ENCODE peak calls at places on chromosomes 2 and 18, in five cellular contexts. Z is neural progenitor cell, J is OCI-LY7, V is GM23248, N is PC-3. H is an unnamed sample.

GRCh38 chr18:11872479-11873136 is 21.4 kb downstream of the CHMP1B start:
- DNase-seq in Z (peak), N (peak), J (peak), V (peak), H (no peak)

GRCh38 chr2:215624423-215624829 is 188.6 kb upstream of the FN1 start:
- DNase-seq in J (no peak), N (peak), V (peak), Z (no peak), H (no peak)

GRCh38 chr18:23943104-23943503 is 71.5 kb upstream of the TTC39C start:
- DNase-seq in V (no peak), N (no peak), Z (no peak), J (no peak), H (peak)

GRCh38 chr2:148948865-148949264 is 73.8 kb downstream of the KIF5C start:
- DNase-seq in J (no peak), N (no peak), Z (no peak), V (no peak), H (no peak)

GRCh38 chr2:99648115-99648850 is 158.5 kb upstream of the REV1 start:
- DNase-seq in Z (no peak), V (peak), J (no peak), N (peak), H (no peak)

GRCh38 chr18:31049189-31049588 is 6.6 kb upstream of the DSC3 start:
- DNase-seq in Z (no peak), J (no peak), V (no peak), N (no peak), H (no peak)

GRCh38 chr2:169923977-169924376 is 96.7 kb downstream of the UBR3 start:
- DNase-seq in J (no peak), V (no peak), Z (no peak), N (no peak), H (no peak)

GRCh38 chr2:158994920-158995676 is 26.7 kb downstream of the TANC1 start:
- DNase-seq in V (no peak), J (no peak), Z (peak), N (no peak), H (peak)

GRCh38 chr2:41151746-41152145 is 699.9 kb upstream of the SLC8A1 start:
- DNase-seq in V (no peak), N (peak), Z (no peak), J (no peak), H (no peak)

GRCh38 chr2:25041928-25042320 is at the start of gene EFR3B:
- DNase-seq in V (peak), Z (peak), N (peak), J (peak), H (peak)

GRCh38 chr2:169716229-169716886 is 17.3 kb upstream of the KLHL23 start:
- DNase-seq in N (no peak), V (peak), J (no peak), Z (no peak), H (no peak)

GRCh38 chr2:51324028-51324427 is 292.1 kb upstream of the NRXN1 start:
- DNase-seq in N (no peak), V (no peak), J (no peak), Z (no peak), H (no peak)

GRCh38 chr2:28689764-28690163 is 61.9 kb upstream of the PPP1CB start:
- DNase-seq in N (no peak), Z (no peak), J (no peak), V (no peak), H (no peak)

GRCh38 chr2:200172944-200173481 is 133.5 kb upstream of the SPATS2L start:
- DNase-seq in N (peak), J (no peak), V (peak), Z (no peak), H (no peak)

GRCh38 chr2:20040489-20041172 is 10.8 kb downstream of the LAPTM4A start:
- DNase-seq in Z (no peak), V (peak), N (peak), J (no peak), H (no peak)

GRCh38 chr18:58911241-58911640 is 46.6 kb downstream of the ZNF532 start:
- DNase-seq in Z (no peak), N (no peak), J (no peak), V (peak), H (no peak)

GRCh38 chr18:4181882-4182568 is 273.1 kb downstream of the DLGAP1 start:
- DNase-seq in N (no peak), J (no peak), Z (peak), V (no peak), H (no peak)

GRCh38 chr18:57727952-57728807 is 74.9 kb downstream of the ATP8B1 start:
- DNase-seq in J (no peak), Z (peak), N (no peak), V (peak), H (no peak)

GRCh38 chr2:167293172-167293781 is 405.0 kb downstream of the XIRP2 start:
- DNase-seq in V (peak), Z (peak), N (peak), J (no peak), H (peak)

GRCh38 chr2:96146151-96146880 is 1.1 kb upstream of the DUSP2 start:
- DNase-seq in J (peak), V (no peak), Z (no peak), N (no peak), H (peak)

GRCh38 chr2:196821195-196821594 is 12.0 kb upstream of the C2orf66 start:
- DNase-seq in J (no peak), N (no peak), Z (no peak), V (peak), H (no peak)

GRCh38 chr2:118321436-118322100 is 233.3 kb downstream of the INSIG2 start:
- DNase-seq in Z (peak), V (no peak), N (peak), J (no peak), H (no peak)

GRCh38 chr2:199663157-199663556 is 187.8 kb downstream of the FTCDNL1 start:
- DNase-seq in J (peak), Z (no peak), V (no peak), N (no peak), H (peak)

GRCh38 chr18:5455644-5456043 is 88.2 kb downstream of the EPB41L3 start:
- DNase-seq in V (no peak), J (no peak), Z (no peak), N (peak), H (no peak)

GRCh38 chr2:41038408-41038807 is 586.5 kb upstream of the SLC8A1 start:
- DNase-seq in N (no peak), Z (no peak), V (no peak), J (no peak), H (no peak)

GRCh38 chr2:206250041-206250897 is 24.2 kb upstream of the ZDBF2 start:
- DNase-seq in J (peak), V (peak), N (no peak), Z (peak), H (no peak)

GRCh38 chr2:68566362-68566761 is 77.0 kb upstream of the PROKR1 start:
- DNase-seq in Z (no peak), J (no peak), V (no peak), N (no peak), H (no peak)

GRCh38 chr2:207149253-207150213 is 16.2 kb downstream of the KLF7 start:
- DNase-seq in V (no peak), J (no peak), N (no peak), Z (no peak), H (peak)

GRCh38 chr2:171403181-171403580 is 30.6 kb downstream of the METTL8 start:
- DNase-seq in Z (no peak), N (peak), J (no peak), V (peak), H (no peak)

GRCh38 chr2:149743842-149744468 is 156.4 kb upstream of the MMADHC start:
- DNase-seq in V (peak), J (no peak), Z (no peak), N (peak), H (no peak)

GRCh38 chr2:237253046-237253723 is 160.8 kb downstream of the COL6A3 start:
- DNase-seq in V (peak), N (peak), J (no peak), Z (no peak), H (no peak)

GRCh38 chr2:212939777-212940531 is 211.5 kb downstream of the IKZF2 start:
- DNase-seq in J (no peak), V (no peak), Z (no peak), N (peak), H (no peak)

GRCh38 chr2:173866858-173867620 is 98.1 kb downstream of the SP3 start:
- DNase-seq in Z (peak), J (no peak), V (peak), N (no peak), H (no peak)
- TF ChIP-seq EZH2phosphoT487 in Z (no peak), J (no peak), V (no peak), N (no peak), H (no peak)

GRCh38 chr2:10879159-10879558 is 32.6 kb upstream of the KCNF1 start:
- DNase-seq in J (no peak), Z (no peak), V (no peak), N (no peak), H (no peak)
- H3K27ac ChIP-seq in J (no peak), Z (no peak), V (no peak), N (no peak), H (no peak)

GRCh38 chr2:189683348-189683747 is 8.9 kb downstream of the ANKAR start:
- DNase-seq in Z (no peak), N (peak), V (peak), J (no peak), H (no peak)

GRCh38 chr2:189681903-189682302 is 7.4 kb downstream of the ANKAR start:
- DNase-seq in J (no peak), V (no peak), Z (no peak), N (no peak), H (no peak)

GRCh38 chr2:189681203-189681602 is 6.7 kb downstream of the ANKAR start:
- DNase-seq in J (no peak), Z (no peak), V (no peak), N (no peak), H (no peak)

GRCh38 chr2:189685540-189686229 is 11.2 kb downstream of the ANKAR start:
- DNase-seq in V (peak), J (no peak), N (peak), Z (no peak), H (peak)
- TF ChIP-seq EZH2phosphoT487 in V (no peak), J (no peak), N (no peak), Z (no peak), H (no peak)

GRCh38 chr2:239715606-239716005 is 309.5 kb downstream of the NDUFA10 start:
- DNase-seq in N (no peak), V (no peak), J (no peak), Z (no peak), H (no peak)
- H3K27ac ChIP-seq in N (no peak), V (no peak), J (no peak), Z (no peak), H (no peak)

DNA sequence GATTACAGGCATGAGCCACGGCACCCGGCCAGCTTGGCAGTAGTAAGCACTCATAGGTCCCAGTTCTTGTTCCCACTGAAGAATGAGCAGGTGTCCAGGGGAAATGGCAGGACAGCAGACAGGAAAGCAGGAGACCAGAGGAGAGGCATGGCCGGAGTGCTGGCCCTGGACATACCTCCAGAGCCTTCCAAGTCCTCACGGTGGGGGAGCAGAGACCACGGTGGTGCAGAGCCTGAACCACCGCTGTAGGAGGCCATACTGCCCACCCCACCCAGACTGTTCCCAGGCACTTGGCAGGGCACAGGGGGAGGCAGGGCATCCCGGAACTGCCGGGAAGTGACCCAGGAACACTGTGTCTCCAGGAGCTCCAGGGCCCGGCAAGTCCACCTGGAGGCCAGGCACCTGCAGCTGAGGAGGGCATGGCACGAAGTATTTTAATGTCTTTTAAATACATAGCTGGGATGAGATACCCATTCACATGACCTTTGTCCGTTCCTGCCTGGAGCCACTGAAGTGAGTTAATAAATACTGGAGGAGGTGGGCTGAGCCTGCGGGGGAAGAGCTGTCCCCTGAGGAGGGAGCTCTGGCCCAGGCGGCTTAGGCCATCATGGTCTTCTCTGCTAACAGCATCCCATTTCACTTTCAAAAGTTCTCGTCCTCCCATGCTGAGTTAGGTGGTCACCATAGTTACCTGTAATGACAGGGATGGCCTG is 49.7 kb upstream of the TFCP2L1 start:
- DNase-seq in Z (peak), J (no peak), N (no peak), V (no peak), H (no peak)
- TF ChIP-seq EZH2phosphoT487 in Z (no peak), J (no peak), N (no peak), V (no peak), H (no peak)

GRCh38 chr2:85953476-85953875 is 64.7 kb upstream of the ST3GAL5 start:
- DNase-seq in N (no peak), Z (no peak), J (no peak), V (peak), H (no peak)

GRCh38 chr2:85951351-85952067 is 62.7 kb upstream of the ST3GAL5 start:
- DNase-seq in J (no peak), N (no peak), Z (no peak), V (no peak), H (no peak)

GRCh38 chr2:85952196-85952734 is 63.5 kb upstream of the ST3GAL5 start:
- DNase-seq in J (no peak), V (no peak), N (no peak), Z (no peak), H (no peak)

GRCh38 chr2:85949280-85949679 is 60.5 kb upstream of the ST3GAL5 start:
- DNase-seq in V (no peak), J (no peak), Z (no peak), N (no peak), H (no peak)

GRCh38 chr2:85950743-85951142 is 62.0 kb upstream of the ST3GAL5 start:
- DNase-seq in N (no peak), V (no peak), J (no peak), Z (no peak), H (no peak)
- H3K27ac ChIP-seq in N (no peak), V (no peak), J (no peak), Z (no peak), H (no peak)

H was measured in MM.1S.